ENCODE peak calls at places on chromosomes 7 and 10, in eight cellular contexts. I is HFFc6, C is brain microvascular endothelial cell, W is osteoblast, Y is AG10803, A is spleen, E is glutamatergic neuron, K is choroid plexus epithelial cell. X is an unnamed sample.

GRCh38 chr10:14074062-14074884 is 256.5 kb downstream of the FRMD4A start:
- DNase-seq in I (peak; percentile 100), C (peak; percentile 100), W (peak; percentile 92), Y (peak; percentile 100), A (no peak), E (no peak), K (peak; percentile 100), X (peak; percentile 93)

GRCh38 chr7:23027261-23027660 is 13.3 kb upstream of the HYCC1 start:
- DNase-seq in I (no peak), C (no peak), W (no peak), Y (no peak), A (no peak), E (no peak), K (no peak), X (no peak)

GRCh38 chr7:99331002-99331401 is 5.3 kb downstream of the ARPC1A start:
- DNase-seq in I (no peak), C (peak; percentile 23), W (no peak), Y (no peak), A (no peak), E (no peak), K (no peak), X (no peak)

GRCh38 chr7:37109853-37110252 is 338.8 kb downstream of the ELMO1 start:
- DNase-seq in I (no peak), C (no peak), W (no peak), Y (no peak), A (no peak), E (no peak), K (no peak), X (no peak)

GRCh38 chr10:107616031-107616430 is 451.5 kb upstream of the SORCS1 start:
- DNase-seq in I (no peak), C (no peak), W (no peak), Y (no peak), A (no peak), E (no peak), K (no peak), X (no peak)

GRCh38 chr7:148940702-148941597 is 56.9 kb upstream of the EZH2 start:
- DNase-seq in I (peak; percentile 89), C (peak; percentile 86), W (peak; percentile 92), Y (peak; percentile 83), A (peak; percentile 93), E (peak; percentile 62), K (peak; percentile 91), X (peak; percentile 94)

GRCh38 chr10:89490589-89491335 is 44.6 kb downstream of the SLC16A12 start:
- DNase-seq in I (no peak), C (no peak), W (no peak), Y (peak; percentile 51), A (no peak), E (no peak), K (no peak), X (no peak)

GRCh38 chr10:7054915-7055314 is 355.9 kb downstream of the SFMBT2 start:
- DNase-seq in I (no peak), C (peak; percentile 1), W (no peak), Y (no peak), A (no peak), E (no peak), K (peak; percentile 1), X (no peak)

GRCh38 chr7:63054191-63054661 is 944.4 kb upstream of the ZNF722 start:
- DNase-seq in I (no peak), C (no peak), W (no peak), Y (no peak), A (no peak), E (no peak), K (no peak), X (no peak)

GRCh38 chr7:7653140-7653539 is 12.6 kb downstream of the UMAD1 start:
- DNase-seq in I (no peak), C (no peak), W (no peak), Y (no peak), A (no peak), E (no peak), K (no peak), X (no peak)

GRCh38 chr7:23012797-23013714 is 874 bp downstream of the HYCC1 start:
- DNase-seq in I (no peak), C (peak; percentile 18), W (peak; percentile 60), Y (peak; percentile 7), A (peak; percentile 91), E (peak; percentile 78), K (peak; percentile 48), X (no peak)

GRCh38 chr10:73379064-73379748 is 20.5 kb upstream of the CFAP70 start:
- DNase-seq in I (no peak), C (no peak), W (no peak), Y (no peak), A (no peak), E (no peak), K (no peak), X (no peak)

GRCh38 chr7:78510580-78511188 is 712.1 kb downstream of the PHTF2 start:
- DNase-seq in I (peak; percentile 55), C (peak; percentile 27), W (peak; percentile 38), Y (peak; percentile 65), A (no peak), E (peak; percentile 47), K (peak; percentile 65), X (no peak)

GRCh38 chr7:24573554-24574338 is 494 bp downstream of the PALS2 start:
- DNase-seq in I (peak; percentile 31), C (peak; percentile 62), W (peak; percentile 96), Y (peak; percentile 48), A (peak; percentile 90), E (peak; percentile 64), K (peak; percentile 57), X (no peak)

GRCh38 chr7:116139007-116139406 is 71.3 kb upstream of the TES start:
- DNase-seq in I (no peak), C (peak; percentile 12), W (no peak), Y (no peak), A (no peak), E (no peak), K (no peak), X (no peak)

GRCh38 chr7:83096065-83096580 is 66.6 kb downstream of the PCLO start:
- DNase-seq in I (no peak), C (no peak), W (no peak), Y (no peak), A (no peak), E (no peak), K (peak; percentile 72), X (no peak)

GRCh38 chr7:37899712-37900247 is 16.8 kb downstream of the SFRP4 start:
- DNase-seq in I (no peak), C (no peak), W (no peak), Y (no peak), A (no peak), E (no peak), K (no peak), X (no peak)

GRCh38 chr7:99129001-99129400 is 14.9 kb downstream of the SMURF1 start:
- DNase-seq in I (no peak), C (no peak), W (no peak), Y (peak; percentile 72), A (no peak), E (no peak), K (no peak), X (no peak)

GRCh38 chr10:26573674-26574073 is 123.8 kb upstream of the PDSS1 start:
- DNase-seq in I (no peak), C (no peak), W (no peak), Y (no peak), A (no peak), E (no peak), K (no peak), X (no peak)
- TF ChIP-seq CTCF in I (peak; percentile 28), C (peak; percentile 58), W (peak; percentile 12), Y (no peak), A (no peak), E (no peak), K (no peak), X (no peak)

GRCh38 chr7:140347218-140347617 is 51.1 kb downstream of the SLC37A3 start:
- DNase-seq in I (no peak), C (no peak), W (peak; percentile 26), Y (no peak), A (no peak), E (no peak), K (no peak), X (no peak)

GRCh38 chr7:140345426-140345825 is 52.9 kb downstream of the SLC37A3 start:
- DNase-seq in I (no peak), C (no peak), W (no peak), Y (no peak), A (no peak), E (no peak), K (no peak), X (no peak)

GRCh38 chr7:140348161-140348849 is 50.0 kb downstream of the SLC37A3 start:
- DNase-seq in I (peak; percentile 9), C (no peak), W (peak; percentile 53), Y (peak; percentile 58), A (no peak), E (no peak), K (peak; percentile 5), X (no peak)

DNA sequence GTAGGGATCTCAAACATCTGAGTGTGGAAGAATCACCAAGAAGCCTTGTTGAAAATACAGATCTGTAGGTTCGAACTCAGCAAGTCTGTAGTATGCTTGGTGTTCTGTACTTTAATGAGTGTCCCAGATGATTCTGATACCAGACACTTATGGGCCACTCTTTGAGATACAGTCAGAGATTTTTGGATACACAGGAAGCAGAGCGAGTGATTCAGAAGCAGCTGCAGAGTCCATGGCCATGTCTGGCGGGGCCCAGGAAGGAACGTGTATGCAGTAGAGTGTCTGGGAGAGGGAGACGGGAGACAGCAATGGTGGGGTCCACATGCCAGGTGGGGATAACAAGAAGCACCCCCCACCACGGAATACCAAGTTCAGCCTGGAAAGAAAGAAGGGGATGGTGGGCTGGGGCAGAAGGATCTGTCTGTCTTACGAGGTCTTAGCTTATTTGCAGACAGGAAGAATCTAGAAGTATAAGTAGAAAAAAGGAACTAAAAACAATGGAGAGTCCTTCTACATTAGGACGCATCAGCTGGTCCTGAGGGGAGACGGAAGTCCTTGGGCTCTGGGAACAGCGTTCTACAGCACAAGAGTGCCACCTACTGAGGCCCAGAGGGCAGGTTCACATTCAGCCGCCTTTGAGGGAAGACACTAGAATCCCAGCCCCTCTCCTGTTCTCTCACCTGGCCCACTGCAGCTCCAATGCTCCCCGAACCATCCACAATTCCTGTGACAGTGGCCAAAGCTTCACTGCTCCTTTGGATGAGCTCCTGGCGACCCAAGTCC is 55.4 kb downstream of the SLC37A3 start:
- DNase-seq in I (no peak), C (peak; percentile 33), W (peak; percentile 14), Y (peak; percentile 28), A (peak; percentile 74), E (peak; percentile 47), K (peak; percentile 56), X (no peak)
- TF ChIP-seq CTCF in I (peak; percentile 54), C (peak; percentile 68), W (peak; percentile 36), Y (peak; percentile 49), A (no peak), E (no peak), K (peak; percentile 64), X (peak; percentile 45)

GRCh38 chr7:151342811-151343210 is 1.2 kb downstream of the NUB1 start:
- DNase-seq in I (no peak), C (no peak), W (peak; percentile 92), Y (no peak), A (no peak), E (no peak), K (no peak), X (peak; percentile 64)
- TF ChIP-seq CTCF in I (peak; percentile 35), C (no peak), W (peak; percentile 18), Y (peak; percentile 19), A (no peak), E (no peak), K (peak; percentile 37), X (no peak)

DNA sequence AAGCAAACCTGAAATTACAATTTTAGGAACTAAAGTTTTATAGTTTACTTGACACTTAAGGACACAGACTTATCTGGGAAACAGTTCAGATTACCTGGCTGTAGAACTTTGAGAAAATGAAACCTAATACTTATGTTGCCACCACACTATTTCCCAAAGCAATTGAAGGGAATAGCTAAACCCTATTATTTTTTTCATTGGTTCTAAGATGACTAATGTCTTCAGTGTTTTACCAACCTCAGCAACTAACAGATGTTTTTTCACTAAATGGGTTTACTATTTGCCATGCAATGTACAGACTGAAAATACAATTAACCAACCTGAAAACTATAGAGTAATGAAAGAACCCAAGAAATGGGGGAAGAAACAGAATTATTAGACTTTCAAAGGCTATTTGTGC is 689.6 kb downstream of the SORCS1 start:
- DNase-seq in I (peak; percentile 2), C (no peak), W (no peak), Y (peak; percentile 8), A (no peak), E (no peak), K (peak; percentile 50), X (no peak)
- TF ChIP-seq CTCF in I (no peak), C (no peak), W (no peak), Y (no peak), A (no peak), E (no peak), K (no peak), X (no peak)

X was measured in esophagus muscularis mucosa.